ENCODE peak calls at places on chromosomes 13 and 19, in ten cellular contexts. One of them, this sample, is unnamed. For H3K4me1, the result is how much of the 10 kb centered on the place peaks cover.

GRCh38 chr13:39787086-39787487 is 131.6 kb downstream of the COG6 start:
- DNase-seq in H9: no peak
- DNase-seq in ascending aorta: no peak
- DNase-seq in psoas muscle: no peak
- DNase-seq in thyroid gland: no peak
- DNase-seq in DND-41: no peak
- DNase-seq in thoracic aorta: no peak
- DNase-seq in trophoblast cell: no peak
- DNase-seq in IMR-90: no peak
- DNase-seq in CD8-positive, alpha-beta memory T cell: no peak
- DNase-seq in this sample: no peak

GRCh38 chr19:29837448-29837961 is 25.7 kb downstream of the CCNE1 start:
- DNase-seq in DND-41: no peak
- DNase-seq in psoas muscle: no peak
- DNase-seq in ascending aorta: no peak
- DNase-seq in thoracic aorta: no peak
- DNase-seq in CD8-positive, alpha-beta memory T cell: no peak
- DNase-seq in trophoblast cell: no peak
- DNase-seq in IMR-90: no peak
- DNase-seq in thyroid gland: no peak
- DNase-seq in H9: no peak
- DNase-seq in this sample: peak

GRCh38 chr19:48632692-48633147 is 4.5 kb downstream of the DBP start:
- DNase-seq in IMR-90: peak
- DNase-seq in DND-41: no peak
- DNase-seq in psoas muscle: no peak
- DNase-seq in thyroid gland: no peak
- DNase-seq in CD8-positive, alpha-beta memory T cell: no peak
- DNase-seq in thoracic aorta: no peak
- DNase-seq in ascending aorta: no peak
- DNase-seq in trophoblast cell: no peak
- DNase-seq in H9: no peak
- DNase-seq in this sample: peak

GRCh38 chr19:3655402-3656072 is 28.9 kb upstream of the CACTIN start:
- DNase-seq in H9: no peak
- DNase-seq in trophoblast cell: no peak
- DNase-seq in thoracic aorta: no peak
- DNase-seq in ascending aorta: no peak
- DNase-seq in psoas muscle: peak
- DNase-seq in thyroid gland: no peak
- DNase-seq in CD8-positive, alpha-beta memory T cell: no peak
- DNase-seq in DND-41: no peak
- DNase-seq in IMR-90: peak
- DNase-seq in this sample: no peak

GRCh38 chr19:31506102-31506501 is 156.9 kb upstream of the TSHZ3 start:
- DNase-seq in thyroid gland: no peak
- DNase-seq in psoas muscle: no peak
- DNase-seq in thoracic aorta: no peak
- DNase-seq in H9: no peak
- DNase-seq in ascending aorta: no peak
- DNase-seq in CD8-positive, alpha-beta memory T cell: no peak
- DNase-seq in DND-41: no peak
- DNase-seq in IMR-90: no peak
- DNase-seq in trophoblast cell: no peak
- DNase-seq in this sample: no peak

GRCh38 chr13:110445183-110445582 is 116.3 kb downstream of the RAB20 start:
- DNase-seq in IMR-90: peak
- DNase-seq in CD8-positive, alpha-beta memory T cell: no peak
- DNase-seq in DND-41: no peak
- DNase-seq in thyroid gland: no peak
- DNase-seq in H9: no peak
- DNase-seq in trophoblast cell: no peak
- DNase-seq in psoas muscle: no peak
- DNase-seq in ascending aorta: peak
- DNase-seq in thoracic aorta: no peak
- DNase-seq in this sample: no peak

GRCh38 chr13:25295228-25295627 is 6.2 kb upstream of the NUP58 start:
- DNase-seq in ascending aorta: no peak
- DNase-seq in IMR-90: peak
- DNase-seq in CD8-positive, alpha-beta memory T cell: no peak
- DNase-seq in thyroid gland: no peak
- DNase-seq in trophoblast cell: no peak
- DNase-seq in DND-41: no peak
- DNase-seq in H9: no peak
- DNase-seq in thoracic aorta: no peak
- DNase-seq in psoas muscle: no peak
- DNase-seq in this sample: no peak

GRCh38 chr13:79799049-79799448 is 318.1 kb downstream of the NDFIP2 start:
- DNase-seq in CD8-positive, alpha-beta memory T cell: no peak
- DNase-seq in trophoblast cell: no peak
- DNase-seq in thyroid gland: no peak
- DNase-seq in IMR-90: no peak
- DNase-seq in H9: no peak
- DNase-seq in ascending aorta: no peak
- DNase-seq in thoracic aorta: no peak
- DNase-seq in psoas muscle: no peak
- DNase-seq in DND-41: no peak
- DNase-seq in this sample: no peak

GRCh38 chr19:3346677-3347353 is 19.6 kb upstream of the NFIC start:
- DNase-seq in CD8-positive, alpha-beta memory T cell: no peak
- DNase-seq in thyroid gland: peak
- DNase-seq in H9: no peak
- DNase-seq in DND-41: no peak
- DNase-seq in ascending aorta: peak
- DNase-seq in psoas muscle: peak
- DNase-seq in thoracic aorta: no peak
- DNase-seq in trophoblast cell: no peak
- DNase-seq in IMR-90: no peak
- DNase-seq in this sample: no peak

GRCh38 chr19:29088761-29089160 is 124.2 kb downstream of the UQCRFS1 start:
- DNase-seq in psoas muscle: no peak
- DNase-seq in CD8-positive, alpha-beta memory T cell: no peak
- DNase-seq in IMR-90: no peak
- DNase-seq in DND-41: no peak
- DNase-seq in thyroid gland: no peak
- DNase-seq in trophoblast cell: no peak
- DNase-seq in H9: no peak
- DNase-seq in ascending aorta: no peak
- DNase-seq in thoracic aorta: no peak
- DNase-seq in this sample: no peak

DNA sequence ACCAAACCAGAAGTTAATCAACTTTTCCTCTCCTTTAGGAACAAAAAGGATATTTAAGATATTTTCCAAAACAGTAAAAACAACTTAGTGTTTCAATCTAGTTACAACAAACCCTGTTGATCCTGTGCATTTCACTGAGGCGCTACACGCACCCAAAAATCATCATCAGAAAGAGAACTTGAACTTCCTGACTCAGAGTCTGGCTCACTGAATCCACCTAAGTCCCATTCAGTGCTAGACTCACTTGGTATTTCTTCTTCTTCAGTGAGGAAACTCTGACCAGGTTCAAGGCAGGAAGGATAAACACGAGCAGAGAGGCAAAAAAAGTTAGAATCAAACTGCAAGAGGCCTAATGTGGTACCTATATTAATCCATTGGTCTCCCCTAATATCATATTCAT is 2.2 kb downstream of the KBTBD6 start:
- DNase-seq in H9: no peak
- DNase-seq in CD8-positive, alpha-beta memory T cell: no peak
- DNase-seq in trophoblast cell: no peak
- DNase-seq in thoracic aorta: no peak
- DNase-seq in IMR-90: peak
- DNase-seq in thyroid gland: no peak
- DNase-seq in DND-41: peak
- DNase-seq in psoas muscle: no peak
- DNase-seq in ascending aorta: no peak
- DNase-seq in this sample: no peak
- H3K4me1 ChIP-seq in H9: under half
- H3K4me1 ChIP-seq in CD8-positive, alpha-beta memory T cell: under half
- H3K4me1 ChIP-seq in trophoblast cell: under half
- H3K4me1 ChIP-seq in thoracic aorta: under half
- H3K4me1 ChIP-seq in IMR-90: under half
- H3K4me1 ChIP-seq in thyroid gland: under half
- H3K4me1 ChIP-seq in DND-41: under half
- H3K4me1 ChIP-seq in psoas muscle: under half
- H3K4me1 ChIP-seq in ascending aorta: under half
- H3K4me1 ChIP-seq in this sample: under half

GRCh38 chr19:55350620-55351315 is 3.8 kb downstream of the COX6B2 start:
- DNase-seq in trophoblast cell: no peak
- DNase-seq in psoas muscle: no peak
- DNase-seq in CD8-positive, alpha-beta memory T cell: no peak
- DNase-seq in ascending aorta: no peak
- DNase-seq in H9: no peak
- DNase-seq in thoracic aorta: no peak
- DNase-seq in thyroid gland: no peak
- DNase-seq in DND-41: no peak
- DNase-seq in IMR-90: no peak
- DNase-seq in this sample: no peak
- H3K4me1 ChIP-seq in trophoblast cell: under half
- H3K4me1 ChIP-seq in psoas muscle: under half
- H3K4me1 ChIP-seq in CD8-positive, alpha-beta memory T cell: under half
- H3K4me1 ChIP-seq in ascending aorta: under half
- H3K4me1 ChIP-seq in H9: under half
- H3K4me1 ChIP-seq in thoracic aorta: under half
- H3K4me1 ChIP-seq in thyroid gland: under half
- H3K4me1 ChIP-seq in DND-41: under half
- H3K4me1 ChIP-seq in IMR-90: under half
- H3K4me1 ChIP-seq in this sample: under half

GRCh38 chr19:35560677-35561076 is 2.8 kb downstream of the ATP4A start:
- DNase-seq in psoas muscle: no peak
- DNase-seq in trophoblast cell: no peak
- DNase-seq in CD8-positive, alpha-beta memory T cell: no peak
- DNase-seq in thoracic aorta: no peak
- DNase-seq in H9: no peak
- DNase-seq in ascending aorta: no peak
- DNase-seq in DND-41: no peak
- DNase-seq in IMR-90: no peak
- DNase-seq in thyroid gland: no peak
- DNase-seq in this sample: no peak

GRCh38 chr19:35561436-35561835 is 2.0 kb downstream of the ATP4A start:
- DNase-seq in thoracic aorta: no peak
- DNase-seq in DND-41: no peak
- DNase-seq in ascending aorta: peak
- DNase-seq in trophoblast cell: no peak
- DNase-seq in thyroid gland: no peak
- DNase-seq in CD8-positive, alpha-beta memory T cell: no peak
- DNase-seq in IMR-90: no peak
- DNase-seq in psoas muscle: no peak
- DNase-seq in H9: no peak
- DNase-seq in this sample: no peak

GRCh38 chr19:35563207-35563829 is at the start of gene ATP4A:
- DNase-seq in H9: no peak
- DNase-seq in thyroid gland: no peak
- DNase-seq in IMR-90: no peak
- DNase-seq in psoas muscle: no peak
- DNase-seq in trophoblast cell: no peak
- DNase-seq in thoracic aorta: no peak
- DNase-seq in DND-41: no peak
- DNase-seq in ascending aorta: peak
- DNase-seq in CD8-positive, alpha-beta memory T cell: no peak
- DNase-seq in this sample: no peak

GRCh38 chr19:35562776-35563175 is 682 bp downstream of the ATP4A start:
- DNase-seq in psoas muscle: no peak
- DNase-seq in thoracic aorta: no peak
- DNase-seq in DND-41: no peak
- DNase-seq in trophoblast cell: no peak
- DNase-seq in H9: no peak
- DNase-seq in IMR-90: no peak
- DNase-seq in CD8-positive, alpha-beta memory T cell: no peak
- DNase-seq in thyroid gland: no peak
- DNase-seq in ascending aorta: no peak
- DNase-seq in this sample: no peak

GRCh38 chr19:35562336-35562735 is 1.1 kb downstream of the ATP4A start:
- DNase-seq in thyroid gland: no peak
- DNase-seq in H9: no peak
- DNase-seq in ascending aorta: no peak
- DNase-seq in psoas muscle: no peak
- DNase-seq in CD8-positive, alpha-beta memory T cell: no peak
- DNase-seq in IMR-90: no peak
- DNase-seq in trophoblast cell: no peak
- DNase-seq in DND-41: no peak
- DNase-seq in thoracic aorta: no peak
- DNase-seq in this sample: no peak
- H3K4me1 ChIP-seq in thyroid gland: under half
- H3K4me1 ChIP-seq in H9: under half
- H3K4me1 ChIP-seq in ascending aorta: under half
- H3K4me1 ChIP-seq in psoas muscle: under half
- H3K4me1 ChIP-seq in CD8-positive, alpha-beta memory T cell: under half
- H3K4me1 ChIP-seq in IMR-90: under half
- H3K4me1 ChIP-seq in trophoblast cell: under half
- H3K4me1 ChIP-seq in DND-41: under half
- H3K4me1 ChIP-seq in thoracic aorta: under half
- H3K4me1 ChIP-seq in this sample: under half

GRCh38 chr19:45955905-45956608 is 17.6 kb downstream of the NOVA2 start:
- DNase-seq in trophoblast cell: no peak
- DNase-seq in H9: no peak
- DNase-seq in psoas muscle: peak
- DNase-seq in thyroid gland: peak
- DNase-seq in IMR-90: peak
- DNase-seq in thoracic aorta: no peak
- DNase-seq in DND-41: no peak
- DNase-seq in CD8-positive, alpha-beta memory T cell: no peak
- DNase-seq in ascending aorta: no peak
- DNase-seq in this sample: no peak

GRCh38 chr19:45959517-45960025 is 14.1 kb downstream of the NOVA2 start:
- DNase-seq in H9: no peak
- DNase-seq in thyroid gland: no peak
- DNase-seq in trophoblast cell: no peak
- DNase-seq in psoas muscle: no peak
- DNase-seq in IMR-90: no peak
- DNase-seq in ascending aorta: no peak
- DNase-seq in CD8-positive, alpha-beta memory T cell: no peak
- DNase-seq in thoracic aorta: no peak
- DNase-seq in DND-41: no peak
- DNase-seq in this sample: no peak

GRCh38 chr19:45960595-45961235 is 12.9 kb downstream of the NOVA2 start:
- DNase-seq in DND-41: no peak
- DNase-seq in ascending aorta: no peak
- DNase-seq in psoas muscle: no peak
- DNase-seq in IMR-90: no peak
- DNase-seq in H9: peak
- DNase-seq in thoracic aorta: no peak
- DNase-seq in trophoblast cell: no peak
- DNase-seq in CD8-positive, alpha-beta memory T cell: no peak
- DNase-seq in thyroid gland: no peak
- DNase-seq in this sample: no peak

GRCh38 chr19:45958320-45958719 is 15.3 kb downstream of the NOVA2 start:
- DNase-seq in thoracic aorta: no peak
- DNase-seq in H9: no peak
- DNase-seq in psoas muscle: no peak
- DNase-seq in DND-41: no peak
- DNase-seq in thyroid gland: no peak
- DNase-seq in ascending aorta: no peak
- DNase-seq in trophoblast cell: no peak
- DNase-seq in IMR-90: no peak
- DNase-seq in CD8-positive, alpha-beta memory T cell: no peak
- DNase-seq in this sample: no peak

GRCh38 chr19:45958763-45959516 is 14.7 kb downstream of the NOVA2 start:
- DNase-seq in trophoblast cell: no peak
- DNase-seq in psoas muscle: no peak
- DNase-seq in ascending aorta: no peak
- DNase-seq in thyroid gland: no peak
- DNase-seq in DND-41: no peak
- DNase-seq in thoracic aorta: no peak
- DNase-seq in CD8-positive, alpha-beta memory T cell: no peak
- DNase-seq in IMR-90: no peak
- DNase-seq in H9: no peak
- DNase-seq in this sample: no peak
- H3K4me1 ChIP-seq in trophoblast cell: under half
- H3K4me1 ChIP-seq in psoas muscle: under half
- H3K4me1 ChIP-seq in ascending aorta: under half
- H3K4me1 ChIP-seq in thyroid gland: under half
- H3K4me1 ChIP-seq in DND-41: under half
- H3K4me1 ChIP-seq in thoracic aorta: under half
- H3K4me1 ChIP-seq in CD8-positive, alpha-beta memory T cell: under half
- H3K4me1 ChIP-seq in IMR-90: under half
- H3K4me1 ChIP-seq in H9: under half
- H3K4me1 ChIP-seq in this sample: under half